ENCODE peak calls at places on chromosomes 5 and 9, in five cellular contexts. A is hepatocyte, N is GM23338, L is astrocyte, V is PC-3. U is an unnamed sample.

GRCh38 chr9:27367922-27368316 is 71.0 kb upstream of the EQTN start:
- DNase-seq in N (no peak), L (no peak), A (no peak), V (no peak), U (no peak)

GRCh38 chr5:180097163-180097894 is 25.8 kb upstream of the RNF130 start:
- DNase-seq in N (no peak), A (no peak), L (no peak), V (no peak), U (no peak)

GRCh38 chr5:28216939-28217360 is 1178.6 kb upstream of the CDH9 start:
- DNase-seq in L (no peak), V (no peak), N (no peak), A (no peak), U (no peak)

GRCh38 chr5:156380846-156381245 is 53.9 kb downstream of the SGCD start:
- DNase-seq in N (no peak), A (peak), V (no peak), L (peak), U (no peak)

GRCh38 chr9:112777914-112778313 is 27.4 kb downstream of the SNX30 start:
- DNase-seq in A (no peak), L (peak), V (peak), N (no peak), U (peak)

GRCh38 chr5:4571248-4571950 is 568.7 kb upstream of the ADAMTS16 start:
- DNase-seq in N (peak), A (no peak), L (peak), V (no peak), U (no peak)

GRCh38 chr9:123267481-123268239 is 726 bp downstream of the STRBP start:
- DNase-seq in L (no peak), N (peak), V (no peak), A (peak), U (no peak)

GRCh38 chr5:171484460-171484899 is 65.0 kb downstream of the FGF18 start:
- DNase-seq in L (no peak), A (no peak), V (peak), N (peak), U (no peak)

GRCh38 chr9:78860806-78861475 is 564.0 kb downstream of the PSAT1 start:
- DNase-seq in A (no peak), N (no peak), V (peak), L (peak), U (peak)

GRCh38 chr9:4666042-4666699 is at the start of gene SPATA6L:
- DNase-seq in V (peak), A (peak), N (peak), L (peak), U (peak)

GRCh38 chr5:14598225-14598624 is 16.6 kb downstream of the OTULINL start:
- DNase-seq in L (no peak), N (no peak), V (no peak), A (no peak), U (no peak)

GRCh38 chr5:17405976-17406876 is 91.8 kb upstream of the TAF11L2 start:
- DNase-seq in V (peak), A (peak), N (no peak), L (peak), U (peak)

GRCh38 chr5:83924171-83924570 is 203.5 kb upstream of the HAPLN1 start:
- DNase-seq in A (no peak), L (peak), N (no peak), V (no peak), U (no peak)

GRCh38 chr5:134209477-134210240 is 16.2 kb downstream of the PPP2CA start:
- DNase-seq in V (no peak), L (no peak), A (no peak), N (no peak), U (no peak)

GRCh38 chr5:62317810-62318209 is 11.8 kb downstream of the KIF2A start:
- DNase-seq in A (no peak), L (no peak), N (no peak), V (no peak), U (no peak)

GRCh38 chr9:15104826-15105420 is 194.7 kb upstream of the FREM1 start:
- DNase-seq in N (peak), L (peak), V (peak), A (peak), U (peak)

GRCh38 chr5:131322926-131323325 is 59.1 kb downstream of the CDC42SE2 start:
- DNase-seq in A (no peak), V (peak), L (no peak), N (no peak), U (peak)

GRCh38 chr9:97046228-97046627 is 7.3 kb upstream of the CTSV start:
- DNase-seq in L (peak), A (peak), V (peak), N (peak), U (peak)

GRCh38 chr5:177370488-177371119 is 12.9 kb downstream of the RGS14 start:
- DNase-seq in A (peak), L (peak), N (peak), V (peak), U (peak)

GRCh38 chr5:142874537-142874936 is 104.4 kb downstream of the ARHGAP26 start:
- DNase-seq in L (no peak), V (peak), N (no peak), A (peak), U (peak)

GRCh38 chr9:136532799-136533774 is 12.8 kb downstream of the NOTCH1 start:
- DNase-seq in L (no peak), V (no peak), N (no peak), A (no peak), U (no peak)

GRCh38 chr5:96080557-96080956 is 118.9 kb upstream of the ELL2 start:
- DNase-seq in A (no peak), N (no peak), L (peak), V (peak), U (peak)

GRCh38 chr5:90161399-90161798 is 248.2 kb downstream of the CETN3 start:
- DNase-seq in V (peak), N (peak), L (peak), A (peak), U (no peak)

GRCh38 chr5:2508514-2508913 is 243.0 kb downstream of the IRX2 start:
- DNase-seq in N (no peak), A (no peak), V (no peak), L (no peak), U (no peak)

GRCh38 chr5:115168829-115169391 is 798 bp downstream of the TRIM36 start:
- DNase-seq in A (peak), N (peak), V (no peak), L (no peak), U (peak)

GRCh38 chr5:163033656-163034055 is 403.7 kb upstream of the CCNG1 start:
- DNase-seq in V (no peak), L (no peak), A (no peak), N (no peak), U (no peak)

GRCh38 chr9:115127191-115127817 is 9.3 kb upstream of the TNC start:
- DNase-seq in L (peak), N (no peak), V (peak), A (no peak), U (peak)

GRCh38 chr9:38141751-38142150 is 72.7 kb upstream of the SHB start:
- DNase-seq in L (peak), N (no peak), V (peak), A (no peak), U (peak)

GRCh38 chr5:160054831-160055230 is 45.9 kb downstream of the TTC1 start:
- DNase-seq in A (peak), N (no peak), L (peak), V (peak), U (peak)

GRCh38 chr9:77511525-77511924 is 136.6 kb downstream of the GNA14 start:
- DNase-seq in A (no peak), V (no peak), L (no peak), N (no peak), U (no peak)

GRCh38 chr9:113711251-113711650 is 164.9 kb upstream of the ZNF618 start:
- DNase-seq in V (no peak), L (no peak), N (no peak), A (no peak), U (no peak)

GRCh38 chr5:158935215-158935614 is 164.5 kb downstream of the EBF1 start:
- DNase-seq in N (no peak), A (no peak), L (no peak), V (no peak), U (no peak)

GRCh38 chr5:10875201-10875768 is 114.3 kb upstream of the DAP start:
- DNase-seq in N (no peak), A (no peak), L (peak), V (peak), U (no peak)

GRCh38 chr9:10961883-10962282 is 349.1 kb upstream of the PTPRD start:
- DNase-seq in A (no peak), N (no peak), L (no peak), V (no peak), U (no peak)

GRCh38 chr5:172617817-172618216 is 23.2 kb upstream of the NEURL1B start:
- DNase-seq in V (no peak), A (no peak), L (no peak), N (peak), U (no peak)

GRCh38 chr5:170273968-170274710 is 23.4 kb downstream of the LCP2 start:
- DNase-seq in A (peak), N (peak), V (peak), L (no peak), U (peak)

GRCh38 chr9:20621553-20622329 is 558 bp downstream of the MLLT3 start:
- DNase-seq in A (peak), N (peak), V (peak), L (peak), U (peak)

GRCh38 chr9:74783408-74783807 is 104.3 kb downstream of the TRPM6 start:
- DNase-seq in N (no peak), V (peak), A (no peak), L (peak), U (peak)

GRCh38 chr5:23221838-23222237 is 285.6 kb upstream of the PRDM9 start:
- DNase-seq in L (no peak), V (no peak), A (no peak), N (no peak), U (no peak)

GRCh38 chr5:139698461-139699146 is 50.5 kb downstream of the CXXC5 start:
- DNase-seq in N (peak), L (peak), A (peak), V (no peak), U (peak)
- TF ChIP-seq EZH2 in N (no peak), L (no peak), A (no peak), V (no peak), U (no peak)

GRCh38 chr9:37001461-37001860 is 32.6 kb downstream of the PAX5 start:
- DNase-seq in N (no peak), V (no peak), A (no peak), L (no peak), U (no peak)

GRCh38 chr9:37002036-37002412 is 32.0 kb downstream of the PAX5 start:
- DNase-seq in V (no peak), A (no peak), L (no peak), N (no peak), U (no peak)

GRCh38 chr9:36999728-37000333 is 34.2 kb downstream of the PAX5 start:
- DNase-seq in A (no peak), L (no peak), N (peak), V (no peak), U (no peak)

GRCh38 chr9:37004424-37004935 is 29.6 kb downstream of the PAX5 start:
- DNase-seq in V (no peak), N (no peak), A (no peak), L (no peak), U (no peak)

GRCh38 chr9:37002413-37003217 is 31.5 kb downstream of the PAX5 start:
- DNase-seq in A (no peak), L (no peak), V (no peak), N (peak), U (no peak)
- TF ChIP-seq EZH2 in A (peak), L (peak), V (no peak), N (peak), U (peak)

GRCh38 chr9:135262248-135262647 is 174.8 kb downstream of the OLFM1 start:
- DNase-seq in L (no peak), N (no peak), A (no peak), V (no peak), U (no peak)

GRCh38 chr9:135268981-135269380 is 181.5 kb downstream of the OLFM1 start:
- DNase-seq in A (no peak), N (no peak), L (no peak), V (no peak), U (peak)

GRCh38 chr9:135265931-135266330 is 178.5 kb downstream of the OLFM1 start:
- DNase-seq in V (no peak), A (no peak), N (no peak), L (no peak), U (no peak)

GRCh38 chr9:135269912-135270630 is 182.6 kb downstream of the OLFM1 start:
- DNase-seq in A (no peak), V (no peak), N (no peak), L (no peak), U (no peak)

GRCh38 chr9:135267410-135267809 is 179.9 kb downstream of the OLFM1 start:
- DNase-seq in A (peak), N (no peak), L (no peak), V (no peak), U (no peak)
- TF ChIP-seq EZH2 in A (no peak), N (no peak), L (no peak), V (no peak), U (no peak)

DNA sequence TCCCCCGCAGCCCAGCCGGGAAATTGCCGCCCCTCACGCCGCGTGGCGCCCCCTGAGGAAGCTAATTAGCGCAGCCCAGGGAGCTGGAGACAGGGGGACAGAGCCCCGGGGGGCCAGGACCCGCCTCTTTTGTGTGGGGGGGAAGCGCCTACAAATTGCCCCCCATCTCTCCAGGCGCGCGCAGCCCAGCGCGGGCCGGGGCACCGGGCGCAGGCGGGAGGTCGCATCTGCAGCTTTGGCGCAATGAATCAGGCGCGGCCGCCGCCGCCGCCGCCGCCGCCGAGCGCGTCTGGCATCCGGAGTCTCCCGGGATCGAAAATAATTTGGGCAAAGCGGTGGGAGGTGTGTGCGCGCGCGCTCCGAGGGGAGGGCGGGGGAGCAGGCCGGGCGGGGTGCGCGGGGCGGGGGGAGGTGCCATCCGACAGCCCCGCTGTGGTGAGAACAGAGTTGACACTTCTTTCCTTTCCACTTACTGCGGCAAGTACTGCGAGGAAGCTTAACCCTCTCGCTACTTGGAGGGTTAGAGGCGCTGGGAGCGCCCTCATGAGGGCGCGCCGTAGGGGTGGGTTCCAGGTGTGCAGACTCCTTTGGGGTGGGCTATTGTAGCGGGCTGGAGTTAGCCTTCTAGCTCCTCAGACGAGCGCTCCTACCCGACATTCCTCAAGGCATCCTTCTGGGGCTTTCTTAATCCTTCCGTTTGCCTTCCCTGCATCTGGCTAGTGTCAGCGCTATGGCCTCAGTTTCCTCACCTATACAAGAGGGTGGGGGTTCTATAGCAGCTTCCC is 63.1 kb downstream of the CXXC5 start:
- DNase-seq in L (no peak), N (peak), A (peak), V (peak), U (peak)
- TF ChIP-seq EZH2 in L (no peak), N (no peak), A (no peak), V (no peak), U (peak)

GRCh38 chr5:138604176-138604785 is 29.1 kb upstream of the HSPA9 start:
- DNase-seq in V (no peak), A (no peak), N (no peak), L (no peak), U (no peak)

GRCh38 chr5:138603521-138603920 is 28.3 kb upstream of the HSPA9 start:
- DNase-seq in N (no peak), L (no peak), A (peak), V (no peak), U (peak)

GRCh38 chr5:138601444-138601843 is 26.2 kb upstream of the HSPA9 start:
- DNase-seq in A (peak), V (no peak), L (no peak), N (no peak), U (peak)

GRCh38 chr5:138605254-138605972 is 30.2 kb upstream of the HSPA9 start:
- DNase-seq in V (no peak), L (no peak), N (no peak), A (no peak), U (no peak)

GRCh38 chr5:138602371-138603000 is 27.3 kb upstream of the HSPA9 start:
- DNase-seq in N (no peak), V (no peak), L (no peak), A (no peak), U (no peak)
- TF ChIP-seq EZH2 in N (no peak), V (no peak), L (no peak), A (no peak), U (no peak)

GRCh38 chr5:79111960-79112702 is 522 bp downstream of the BHMT start:
- DNase-seq in L (no peak), N (peak), V (no peak), A (no peak), U (no peak)
- TF ChIP-seq EZH2 in L (peak), N (no peak), V (no peak), A (peak), U (no peak)

U was measured in mammary epithelial cell.